ENCODE peak calls at places on chromosome 5, in five cellular contexts. L is GM23338, E is K562, I is stomach, H is spleen. W is an unnamed sample. For H3K4me1, the result is how much of the 10 kb centered on the place peaks cover.

GRCh38 chr5:50435131-50435530 is 6.0 kb downstream of the EMB start:
- DNase-seq in E (no peak), H (no peak), I (no peak), L (no peak), W (no peak)

GRCh38 chr5:124741711-124742496 is 4.5 kb downstream of the ZNF608 start:
- DNase-seq in I (peak), E (no peak), H (no peak), L (peak), W (no peak)

GRCh38 chr5:36017622-36018021 is 26.4 kb upstream of the UGT3A1 start:
- DNase-seq in L (no peak), I (no peak), H (no peak), E (no peak), W (no peak)

GRCh38 chr5:1762121-1762877 is 37.3 kb downstream of the MRPL36 start:
- DNase-seq in I (peak), H (peak), L (no peak), E (no peak), W (no peak)

GRCh38 chr5:25393957-25394356 is 749.2 kb upstream of the CDH10 start:
- DNase-seq in E (no peak), L (no peak), I (no peak), H (no peak), W (no peak)

GRCh38 chr5:91636351-91636750 is 253.2 kb upstream of the ARRDC3 start:
- DNase-seq in E (no peak), L (peak), I (no peak), H (no peak), W (no peak)

GRCh38 chr5:135073771-135074345 is 39.8 kb upstream of the PITX1 start:
- DNase-seq in H (peak), E (no peak), L (no peak), I (peak), W (no peak)

GRCh38 chr5:106827061-106827460 is 843.7 kb downstream of the EFNA5 start:
- DNase-seq in L (no peak), E (no peak), I (no peak), H (no peak), W (no peak)

GRCh38 chr5:173781826-173782670 is 106.1 kb upstream of the CPEB4 start:
- DNase-seq in I (peak), L (no peak), E (peak), H (peak), W (peak)

GRCh38 chr5:125485003-125485641 is 738.7 kb upstream of the ZNF608 start:
- DNase-seq in L (peak), I (no peak), E (no peak), H (no peak), W (peak)

GRCh38 chr5:65577141-65577540 is 14.0 kb downstream of the PPWD1 start:
- DNase-seq in I (no peak), H (no peak), L (no peak), E (no peak), W (no peak)

GRCh38 chr5:104361932-104362331 is 799.3 kb upstream of the NUDT12 start:
- DNase-seq in E (no peak), L (no peak), I (no peak), H (no peak), W (no peak)

GRCh38 chr5:158858011-158858410 is 241.7 kb downstream of the EBF1 start:
- DNase-seq in I (no peak), E (no peak), H (no peak), L (peak), W (no peak)

GRCh38 chr5:109857405-109858031 is 167.8 kb downstream of the MAN2A1 start:
- DNase-seq in L (no peak), H (no peak), E (no peak), I (no peak), W (no peak)

GRCh38 chr5:170434953-170435605 is 45.9 kb upstream of the KCNMB1 start:
- DNase-seq in I (peak), H (peak), E (peak), L (peak), W (peak)

GRCh38 chr5:14426521-14426920 is 155.1 kb upstream of the OTULINL start:
- DNase-seq in E (no peak), H (no peak), I (no peak), L (no peak), W (no peak)

GRCh38 chr5:159878988-159879471 is 37.3 kb upstream of the ADRA1B start:
- DNase-seq in E (peak), L (peak), I (peak), H (no peak), W (no peak)

GRCh38 chr5:139900546-139901250 is 105.1 kb downstream of the PSD2 start:
- DNase-seq in L (no peak), I (no peak), E (no peak), H (peak), W (no peak)

GRCh38 chr5:69004127-69004526 is 89.7 kb upstream of the SLC30A5 start:
- DNase-seq in L (no peak), H (no peak), E (no peak), I (no peak), W (no peak)

DNA sequence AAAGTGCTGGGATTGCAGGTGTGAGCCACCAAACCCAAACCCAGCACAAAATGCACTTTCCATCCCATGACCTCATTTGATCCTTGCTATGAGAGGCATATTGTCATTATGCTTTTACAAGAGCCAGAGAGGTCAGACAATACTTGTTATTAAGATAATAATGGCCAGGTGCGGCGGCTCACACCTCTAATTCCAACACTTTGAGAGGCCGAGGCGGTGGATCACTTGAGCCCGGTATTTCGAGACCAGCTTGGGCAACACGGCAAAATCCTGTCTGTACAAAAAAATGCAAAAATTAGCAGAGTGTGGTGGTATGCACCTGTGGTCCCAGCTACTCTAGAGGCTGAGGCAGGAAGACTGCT is 55.9 kb upstream of the IL17B start:
- DNase-seq in L (no peak), I (no peak), H (no peak), E (no peak), W (no peak)
- TF ChIP-seq POLR2AphosphoS5 in L (no peak), I (no peak), H (no peak), E (no peak), W (no peak)

DNA sequence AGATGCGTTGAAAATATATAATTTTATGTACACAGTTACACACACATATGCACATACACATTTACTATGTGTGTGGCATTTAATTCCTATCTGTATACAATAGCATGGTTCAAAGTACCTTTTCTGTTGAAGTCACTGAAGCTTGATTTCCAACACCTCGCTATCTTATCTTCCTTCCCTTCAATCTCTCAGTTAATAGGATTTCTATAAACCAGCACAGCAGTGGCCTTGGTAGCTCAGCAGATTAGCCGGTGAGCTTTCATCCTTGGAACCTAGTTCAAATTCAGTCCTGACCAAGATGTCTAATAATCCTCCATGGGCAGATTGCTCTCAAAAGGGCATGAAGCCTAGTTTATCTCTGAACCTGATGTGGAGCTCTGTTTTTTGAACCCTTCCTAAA is 2389.5 kb downstream of the MAT2B start:
- DNase-seq in E (no peak), I (no peak), H (no peak), L (no peak), W (no peak)
- H3K4me3 ChIP-seq in E (no peak), I (no peak), H (no peak), L (no peak), W (no peak)

GRCh38 chr5:119389288-119390065 is 33.7 kb downstream of the TNFAIP8 start:
- DNase-seq in E (no peak), H (no peak), L (no peak), I (no peak), W (no peak)

GRCh38 chr5:119387900-119388618 is 32.2 kb downstream of the TNFAIP8 start:
- DNase-seq in I (no peak), L (no peak), E (no peak), H (no peak), W (no peak)

GRCh38 chr5:119385136-119386128 is 29.6 kb downstream of the TNFAIP8 start:
- DNase-seq in I (no peak), L (no peak), E (no peak), H (no peak), W (no peak)

GRCh38 chr5:119386945-119387344 is 31.1 kb downstream of the TNFAIP8 start:
- DNase-seq in I (peak), E (peak), L (no peak), H (no peak), W (no peak)

DNA sequence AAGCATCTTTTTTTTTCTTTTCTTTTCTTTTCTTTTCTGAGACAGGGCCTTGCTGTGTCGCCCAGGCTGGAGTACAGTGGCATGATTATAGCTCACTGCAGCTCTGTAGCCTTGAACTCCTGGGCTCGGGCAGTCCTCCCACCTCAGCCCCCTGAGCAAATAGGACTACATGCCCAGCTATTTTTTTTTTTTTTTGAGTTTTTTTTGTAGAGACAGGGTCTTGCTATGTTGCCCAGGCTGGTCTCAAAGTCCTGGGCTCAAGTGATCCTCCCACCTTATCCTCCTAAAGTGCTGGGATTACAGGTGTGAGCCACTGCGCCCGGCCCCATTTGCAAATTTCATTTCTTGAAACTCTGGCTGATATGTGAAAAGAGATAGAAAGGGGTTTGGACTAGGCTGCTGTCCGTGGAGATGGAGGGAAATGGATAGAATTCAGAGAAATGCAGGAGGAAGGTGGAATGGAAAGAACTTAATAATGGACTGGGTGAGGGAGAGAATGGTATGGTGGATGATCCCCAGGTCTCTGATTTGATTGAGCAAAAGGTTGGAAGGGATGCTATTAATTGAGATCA is 32.9 kb downstream of the TNFAIP8 start:
- DNase-seq in E (no peak), H (no peak), I (no peak), L (no peak), W (no peak)
- H3K4me1 ChIP-seq in E (under half), H (under half), I (under half), L (under half), W (under half)

GRCh38 chr5:6598351-6598900 is 34.4 kb downstream of the NSUN2 start:
- DNase-seq in H (no peak), L (no peak), E (no peak), I (no peak), W (no peak)
- TF ChIP-seq POLR2AphosphoS5 in H (no peak), L (no peak), E (no peak), I (no peak), W (no peak)

DNA sequence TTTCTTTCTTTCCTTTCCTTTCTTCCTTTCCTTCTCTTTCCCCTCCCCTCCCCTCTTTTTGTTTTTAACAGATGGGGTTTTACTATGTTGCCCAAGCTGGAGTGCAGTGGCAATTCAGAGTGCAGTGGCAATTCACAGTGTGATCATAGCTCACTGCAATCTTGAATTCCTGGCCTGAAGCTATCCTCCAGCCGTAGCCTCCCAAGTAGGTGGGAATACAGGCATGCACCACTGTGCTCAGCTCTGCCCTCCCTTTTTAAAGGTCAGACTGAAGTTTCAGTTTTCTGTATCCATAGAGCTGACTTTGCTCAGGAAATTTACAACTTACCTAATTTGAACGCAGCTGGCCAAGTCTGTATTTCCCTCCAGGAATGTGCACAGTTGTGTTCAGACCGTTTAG is 702 bp downstream of the CCL28 start:
- DNase-seq in E (no peak), I (no peak), L (no peak), H (no peak), W (no peak)
- H3K4me3 ChIP-seq in E (no peak), I (peak), L (no peak), H (no peak), W (no peak)

GRCh38 chr5:43609752-43610151 is 6.8 kb downstream of the NNT start:
- DNase-seq in H (no peak), I (no peak), E (peak), L (no peak), W (no peak)

GRCh38 chr5:43604699-43605098 is 1.7 kb downstream of the NNT start:
- DNase-seq in I (no peak), L (no peak), E (no peak), H (no peak), W (no peak)

GRCh38 chr5:43603535-43604363 is 769 bp downstream of the NNT start:
- DNase-seq in L (peak), H (peak), I (peak), E (peak), W (peak)

GRCh38 chr5:43606351-43606750 is 3.4 kb downstream of the NNT start:
- DNase-seq in E (no peak), L (no peak), I (no peak), H (no peak), W (no peak)

DNA sequence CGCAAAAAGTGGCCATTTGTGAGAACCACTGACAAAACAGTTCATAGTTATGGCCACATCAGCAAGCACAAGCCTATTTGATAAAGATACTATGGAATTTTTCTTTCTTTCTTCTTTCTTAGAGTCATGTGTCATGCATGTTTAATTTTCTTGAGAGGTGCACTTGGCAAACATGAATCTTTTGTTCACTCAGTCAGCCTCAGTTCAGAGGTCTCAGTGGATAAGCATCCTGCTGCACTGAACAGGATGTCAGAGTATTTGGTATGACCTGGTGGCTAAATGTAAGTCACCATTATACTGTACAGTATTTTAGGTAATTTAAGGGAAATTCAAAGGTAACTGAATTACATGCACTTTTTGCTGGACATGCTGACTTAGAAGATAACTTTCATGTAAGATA is 5.4 kb downstream of the NNT start:
- DNase-seq in H (no peak), E (no peak), L (no peak), I (no peak), W (no peak)
- H3K4me1 ChIP-seq in H (under half), E (under half), L (under half), I (under half), W (under half)

GRCh38 chr5:177505075-177505474 is 4.6 kb downstream of the DOK3 start:
- DNase-seq in E (no peak), I (no peak), L (no peak), H (peak), W (no peak)
- TF ChIP-seq POLR2AphosphoS5 in E (no peak), I (no peak), L (no peak), H (no peak), W (no peak)